ENCODE peak calls at places on chromosome 14, in six cellular contexts. One of them, this sample, is unnamed.

GRCh38 chr14:89377544-89377943 is 39.5 kb downstream of the FOXN3 start:
- DNase-seq in GM12878: no peak
- DNase-seq in IMR-90: no peak
- DNase-seq in K562: no peak
- DNase-seq in A549: no peak
- DNase-seq in HepG2: no peak
- DNase-seq in this sample: no peak

GRCh38 chr14:33999771-34000291 is 49.0 kb upstream of the EGLN3 start:
- DNase-seq in GM12878: no peak
- DNase-seq in IMR-90: no peak
- DNase-seq in K562: no peak
- DNase-seq in A549: no peak
- DNase-seq in HepG2: no peak
- DNase-seq in this sample: no peak

GRCh38 chr14:37034410-37035285 is 137.8 kb downstream of the SLC25A21 start:
- DNase-seq in GM12878: no peak
- DNase-seq in IMR-90: peak
- DNase-seq in K562: no peak
- DNase-seq in A549: no peak
- DNase-seq in HepG2: no peak
- DNase-seq in this sample: peak

GRCh38 chr14:101242442-101243385 is 318.6 kb upstream of the DIO3 start:
- DNase-seq in GM12878: no peak
- DNase-seq in IMR-90: no peak
- DNase-seq in K562: no peak
- DNase-seq in A549: no peak
- DNase-seq in HepG2: no peak
- DNase-seq in this sample: no peak

GRCh38 chr14:63897706-63898105 is 44.9 kb downstream of the SYNE2 start:
- DNase-seq in GM12878: no peak
- DNase-seq in IMR-90: peak
- DNase-seq in K562: no peak
- DNase-seq in A549: no peak
- DNase-seq in HepG2: no peak
- DNase-seq in this sample: no peak

GRCh38 chr14:105864116-105864515 is 337.7 kb downstream of the TMEM121 start:
- DNase-seq in GM12878: no peak
- DNase-seq in IMR-90: no peak
- DNase-seq in K562: no peak
- DNase-seq in A549: no peak
- DNase-seq in HepG2: no peak
- DNase-seq in this sample: no peak

GRCh38 chr14:101557811-101558738 is 3.2 kb upstream of the DIO3 start:
- DNase-seq in GM12878: no peak
- DNase-seq in IMR-90: no peak
- DNase-seq in K562: peak
- DNase-seq in A549: peak
- DNase-seq in HepG2: peak
- DNase-seq in this sample: no peak

GRCh38 chr14:64507376-64508156 is 3.0 kb downstream of the ZBTB1 start:
- DNase-seq in GM12878: no peak
- DNase-seq in IMR-90: peak
- DNase-seq in K562: peak
- DNase-seq in A549: no peak
- DNase-seq in HepG2: no peak
- DNase-seq in this sample: no peak

GRCh38 chr14:96167224-96168148 is 37.2 kb upstream of the BDKRB2 start:
- DNase-seq in GM12878: no peak
- DNase-seq in IMR-90: peak
- DNase-seq in K562: no peak
- DNase-seq in A549: peak
- DNase-seq in HepG2: no peak
- DNase-seq in this sample: no peak

GRCh38 chr14:102929349-102930137 is 7.1 kb downstream of the AMN start:
- DNase-seq in GM12878: no peak
- DNase-seq in IMR-90: no peak
- DNase-seq in K562: no peak
- DNase-seq in A549: no peak
- DNase-seq in HepG2: no peak
- DNase-seq in this sample: no peak

GRCh38 chr14:99138999-99139865 is 132.8 kb downstream of the BCL11B start:
- DNase-seq in GM12878: no peak
- DNase-seq in IMR-90: no peak
- DNase-seq in K562: no peak
- DNase-seq in A549: no peak
- DNase-seq in HepG2: no peak
- DNase-seq in this sample: no peak

GRCh38 chr14:102020058-102020971 is 55.9 kb downstream of the DYNC1H1 start:
- DNase-seq in GM12878: no peak
- DNase-seq in IMR-90: peak
- DNase-seq in K562: no peak
- DNase-seq in A549: no peak
- DNase-seq in HepG2: no peak
- DNase-seq in this sample: no peak

GRCh38 chr14:72559227-72559626 is 334.7 kb downstream of the DPF3 start:
- DNase-seq in GM12878: no peak
- DNase-seq in IMR-90: no peak
- DNase-seq in K562: no peak
- DNase-seq in A549: no peak
- DNase-seq in HepG2: no peak
- DNase-seq in this sample: no peak

GRCh38 chr14:51018521-51018920 is 74.2 kb upstream of the PYGL start:
- DNase-seq in GM12878: no peak
- DNase-seq in IMR-90: peak
- DNase-seq in K562: no peak
- DNase-seq in A549: no peak
- DNase-seq in HepG2: no peak
- DNase-seq in this sample: no peak

GRCh38 chr14:51023964-51024363 is 70.9 kb downstream of the TRIM9 start:
- DNase-seq in GM12878: no peak
- DNase-seq in IMR-90: no peak
- DNase-seq in K562: no peak
- DNase-seq in A549: no peak
- DNase-seq in HepG2: no peak
- DNase-seq in this sample: no peak

GRCh38 chr14:51019089-51019488 is 74.8 kb upstream of the PYGL start:
- DNase-seq in GM12878: no peak
- DNase-seq in IMR-90: no peak
- DNase-seq in K562: no peak
- DNase-seq in A549: no peak
- DNase-seq in HepG2: no peak
- DNase-seq in this sample: no peak

GRCh38 chr14:51022769-51023168 is 72.1 kb downstream of the TRIM9 start:
- DNase-seq in GM12878: no peak
- DNase-seq in IMR-90: no peak
- DNase-seq in K562: no peak
- DNase-seq in A549: no peak
- DNase-seq in HepG2: no peak
- DNase-seq in this sample: no peak

DNA sequence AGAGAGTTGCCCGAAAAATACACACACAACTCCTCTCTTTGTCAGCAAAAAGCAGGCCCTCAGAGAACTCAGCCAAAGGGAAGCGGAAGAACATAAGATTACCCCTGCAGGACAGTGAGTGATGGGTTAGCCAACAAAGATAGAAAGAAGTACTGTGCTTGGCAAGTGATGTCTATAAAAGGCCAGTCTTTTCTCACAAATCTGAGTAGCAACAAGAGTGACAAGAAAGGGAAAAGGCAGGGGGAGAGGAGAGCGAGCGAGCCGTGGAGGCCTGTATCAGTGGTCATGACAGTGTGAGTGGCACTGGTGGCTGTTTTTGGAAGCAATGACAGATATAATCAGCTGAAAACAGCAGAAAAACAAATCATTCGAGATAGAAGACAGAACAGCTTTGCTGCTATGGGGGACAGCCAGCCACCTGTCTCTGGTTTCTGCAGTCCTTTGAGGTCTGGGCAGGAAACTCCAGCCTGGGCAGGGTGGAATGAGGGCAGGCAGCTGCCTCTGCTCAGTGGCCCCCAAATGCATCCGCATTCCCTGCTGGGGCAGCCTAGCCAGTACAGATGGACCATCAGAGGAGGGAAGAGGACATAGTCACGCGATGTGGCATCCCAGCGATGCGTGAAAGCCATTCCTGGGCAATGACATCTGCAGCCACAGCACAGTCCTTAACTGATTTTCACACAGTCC is 74.7 kb downstream of the TRIM9 start:
- DNase-seq in GM12878: no peak
- DNase-seq in IMR-90: no peak
- DNase-seq in K562: no peak
- DNase-seq in A549: no peak
- DNase-seq in HepG2: no peak
- DNase-seq in this sample: no peak
- TF ChIP-seq BHLHE40 in GM12878: no peak
- TF ChIP-seq BHLHE40 in IMR-90: no peak
- TF ChIP-seq BHLHE40 in K562: no peak
- TF ChIP-seq BHLHE40 in A549: no peak
- TF ChIP-seq BHLHE40 in HepG2: no peak
- TF ChIP-seq BHLHE40 in this sample: no peak

DNA sequence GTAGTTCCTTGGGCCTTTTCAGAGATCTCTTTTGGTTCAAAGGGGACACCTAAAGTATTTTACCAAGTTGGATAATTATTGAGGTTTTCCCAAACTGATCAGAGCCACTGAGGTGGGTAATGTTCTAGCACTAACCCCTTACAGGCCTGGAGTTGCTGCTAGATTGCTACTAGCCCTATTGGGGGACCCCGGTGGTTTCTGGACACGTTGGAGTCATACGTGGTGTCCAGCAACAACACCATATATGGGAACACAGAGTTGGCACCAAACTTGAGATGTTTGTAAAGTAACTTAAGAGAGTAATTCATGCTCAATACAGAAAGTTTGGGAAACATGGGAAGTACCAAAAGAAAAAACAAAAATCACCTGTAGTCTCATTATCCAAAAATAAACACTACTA is 594 bp downstream of the BBOF1 start:
- DNase-seq in GM12878: no peak
- DNase-seq in IMR-90: peak
- DNase-seq in K562: peak
- DNase-seq in A549: peak
- DNase-seq in HepG2: peak
- DNase-seq in this sample: peak
- TF ChIP-seq BHLHE40 in GM12878: no peak
- TF ChIP-seq BHLHE40 in IMR-90: no peak
- TF ChIP-seq BHLHE40 in K562: no peak
- TF ChIP-seq BHLHE40 in A549: no peak
- TF ChIP-seq BHLHE40 in HepG2: no peak
- TF ChIP-seq BHLHE40 in this sample: no peak

GRCh38 chr14:76883437-76883836 is 57.2 kb downstream of the LRRC74A start:
- DNase-seq in GM12878: no peak
- DNase-seq in IMR-90: no peak
- DNase-seq in K562: no peak
- DNase-seq in A549: no peak
- DNase-seq in HepG2: no peak
- DNase-seq in this sample: no peak

GRCh38 chr14:76882646-76883045 is 56.4 kb downstream of the LRRC74A start:
- DNase-seq in GM12878: no peak
- DNase-seq in IMR-90: no peak
- DNase-seq in K562: no peak
- DNase-seq in A549: no peak
- DNase-seq in HepG2: no peak
- DNase-seq in this sample: no peak

GRCh38 chr14:76887196-76887595 is 61.0 kb downstream of the LRRC74A start:
- DNase-seq in GM12878: no peak
- DNase-seq in IMR-90: peak
- DNase-seq in K562: no peak
- DNase-seq in A549: no peak
- DNase-seq in HepG2: no peak
- DNase-seq in this sample: no peak

GRCh38 chr14:76884853-76885276 is 58.7 kb downstream of the LRRC74A start:
- DNase-seq in GM12878: no peak
- DNase-seq in IMR-90: no peak
- DNase-seq in K562: no peak
- DNase-seq in A549: no peak
- DNase-seq in HepG2: no peak
- DNase-seq in this sample: no peak

GRCh38 chr14:76884394-76884793 is 58.2 kb downstream of the LRRC74A start:
- DNase-seq in GM12878: no peak
- DNase-seq in IMR-90: no peak
- DNase-seq in K562: no peak
- DNase-seq in A549: no peak
- DNase-seq in HepG2: no peak
- DNase-seq in this sample: no peak
- TF ChIP-seq BHLHE40 in GM12878: no peak
- TF ChIP-seq BHLHE40 in IMR-90: no peak
- TF ChIP-seq BHLHE40 in K562: no peak
- TF ChIP-seq BHLHE40 in A549: no peak
- TF ChIP-seq BHLHE40 in HepG2: no peak
- TF ChIP-seq BHLHE40 in this sample: no peak

GRCh38 chr14:59771577-59771976 is 99.0 kb downstream of the RTN1 start:
- DNase-seq in GM12878: no peak
- DNase-seq in IMR-90: peak
- DNase-seq in K562: no peak
- DNase-seq in A549: no peak
- DNase-seq in HepG2: no peak
- DNase-seq in this sample: peak
- TF ChIP-seq BHLHE40 in GM12878: no peak
- TF ChIP-seq BHLHE40 in IMR-90: no peak
- TF ChIP-seq BHLHE40 in K562: no peak
- TF ChIP-seq BHLHE40 in A549: no peak
- TF ChIP-seq BHLHE40 in HepG2: no peak
- TF ChIP-seq BHLHE40 in this sample: no peak

GRCh38 chr14:55743551-55743950 is 163.5 kb downstream of the KTN1 start:
- DNase-seq in GM12878: no peak
- DNase-seq in IMR-90: no peak
- DNase-seq in K562: no peak
- DNase-seq in A549: no peak
- DNase-seq in HepG2: no peak
- DNase-seq in this sample: no peak
- TF ChIP-seq BHLHE40 in GM12878: no peak
- TF ChIP-seq BHLHE40 in IMR-90: no peak
- TF ChIP-seq BHLHE40 in K562: no peak
- TF ChIP-seq BHLHE40 in A549: no peak
- TF ChIP-seq BHLHE40 in HepG2: no peak
- TF ChIP-seq BHLHE40 in this sample: no peak

GRCh38 chr14:55107766-55108554 is 21.1 kb upstream of the LGALS3 start:
- DNase-seq in GM12878: no peak
- DNase-seq in IMR-90: peak
- DNase-seq in K562: peak
- DNase-seq in A549: peak
- DNase-seq in HepG2: peak
- DNase-seq in this sample: peak
- TF ChIP-seq BHLHE40 in GM12878: no peak
- TF ChIP-seq BHLHE40 in IMR-90: peak
- TF ChIP-seq BHLHE40 in K562: peak
- TF ChIP-seq BHLHE40 in A549: no peak
- TF ChIP-seq BHLHE40 in HepG2: peak
- TF ChIP-seq BHLHE40 in this sample: no peak

This sample was measured in HEK293T.